ENCODE peak calls at places on chromosomes 4 and X, in seven cellular contexts. R is effector memory CD4-positive, alpha-beta T cell; D is heart left ventricle; B is fibroblast of lung; K is endodermal cell; S is astrocyte; O is RWPE1. C is an unnamed sample.

GRCh38 chrX:124796989-124797388 is 450.6 kb downstream of the SH2D1A start:
- DNase-seq in R (no peak), D (no peak), B (no peak), K (no peak), S (no peak), O (no peak), C (no peak)

GRCh38 chr4:159855731-159856130 is 752.9 kb downstream of the RAPGEF2 start:
- DNase-seq in R (no peak), D (no peak), B (no peak), K (no peak), S (no peak), O (no peak), C (no peak)

GRCh38 chr4:6705638-6706037 is 4.0 kb downstream of the MRFAP1L1 start:
- DNase-seq in R (no peak), D (no peak), B (no peak), K (no peak), S (no peak), O (no peak), C (no peak)

GRCh38 chr4:4935974-4936373 is 76.5 kb downstream of the MSX1 start:
- DNase-seq in R (no peak), D (no peak), B (no peak), K (no peak), S (no peak), O (no peak), C (no peak)

GRCh38 chr4:64857198-64857597 is 447.9 kb upstream of the TECRL start:
- DNase-seq in R (no peak), D (no peak), B (peak; percentile 59), K (no peak), S (peak; percentile 53), O (no peak), C (no peak)

GRCh38 chr4:168743576-168743975 is 246.7 kb downstream of the PALLD start:
- DNase-seq in R (no peak), D (no peak), B (no peak), K (no peak), S (no peak), O (no peak), C (no peak)

GRCh38 chr4:7381890-7382633 is 52.7 kb downstream of the PSAPL1 start:
- DNase-seq in R (no peak), D (peak; percentile 11), B (no peak), K (no peak), S (no peak), O (no peak), C (peak; percentile 38)

GRCh38 chrX:1727531-1728027 is 112.7 kb downstream of the ASMT start:
- DNase-seq in R (no peak), D (no peak), B (peak; percentile 31), K (peak; percentile 82), S (peak; percentile 25), O (peak; percentile 72), C (no peak)

GRCh38 chr4:4395849-4396627 is 9.1 kb downstream of the NSG1 start:
- DNase-seq in R (no peak), D (no peak), B (peak; percentile 19), K (peak; percentile 78), S (peak; percentile 6), O (no peak), C (peak; percentile 54)

GRCh38 chrX:1673337-1673736 is 58.5 kb downstream of the ASMT start:
- DNase-seq in R (no peak), D (no peak), B (no peak), K (peak; percentile 76), S (no peak), O (no peak), C (no peak)

GRCh38 chr4:151772322-151772721 is 11.5 kb upstream of the GATB start:
- DNase-seq in R (no peak), D (no peak), B (no peak), K (no peak), S (no peak), O (no peak), C (no peak)

GRCh38 chr4:152524429-152524828 is 11.5 kb downstream of the FBXW7 start:
- DNase-seq in R (no peak), D (no peak), B (no peak), K (no peak), S (no peak), O (no peak), C (no peak)

GRCh38 chr4:183396187-183396738 is 48.2 kb upstream of the CDKN2AIP start:
- DNase-seq in R (no peak), D (no peak), B (no peak), K (no peak), S (no peak), O (no peak), C (no peak)

GRCh38 chrX:77595848-77596247 is 148.7 kb downstream of the FGF16 start:
- DNase-seq in R (no peak), D (no peak), B (peak; percentile 16), K (no peak), S (peak; percentile 10), O (no peak), C (no peak)

GRCh38 chr4:54879576-54879975 is 221.8 kb downstream of the KIT start:
- DNase-seq in R (no peak), D (no peak), B (peak; percentile 75), K (no peak), S (peak; percentile 68), O (no peak), C (no peak)

GRCh38 chrX:46165411-46165810 is 379.8 kb downstream of the ZNF674 start:
- DNase-seq in R (no peak), D (no peak), B (peak; percentile 90), K (no peak), S (peak; percentile 85), O (peak; percentile 42), C (no peak)

GRCh38 chr4:164011791-164012190 is 517.3 kb downstream of the TMA16 start:
- DNase-seq in R (no peak), D (no peak), B (no peak), K (no peak), S (no peak), O (no peak), C (no peak)

GRCh38 chrX:9327086-9327746 is 137.6 kb upstream of the TBL1X start:
- DNase-seq in R (no peak), D (no peak), B (no peak), K (no peak), S (no peak), O (no peak), C (no peak)

GRCh38 chr4:128524311-128524710 is 236.7 kb upstream of the PGRMC2 start:
- DNase-seq in R (no peak), D (no peak), B (peak; percentile 96), K (no peak), S (peak; percentile 92), O (peak; percentile 74), C (no peak)

GRCh38 chr4:168881754-168882153 is 128.3 kb downstream of the CBR4 start:
- DNase-seq in R (no peak), D (no peak), B (no peak), K (no peak), S (no peak), O (peak; percentile 4), C (no peak)

GRCh38 chr4:139628184-139629012 is 37.2 kb upstream of the MGST2 start:
- DNase-seq in R (no peak), D (no peak), B (no peak), K (peak; percentile 59), S (no peak), O (no peak), C (no peak)

GRCh38 chr4:154720123-154720522 is 23.7 kb upstream of the LRAT start:
- DNase-seq in R (no peak), D (no peak), B (no peak), K (no peak), S (peak; percentile 3), O (peak; percentile 38), C (no peak)

GRCh38 chr4:56468097-56468422 is 643 bp downstream of the SRP72 start:
- DNase-seq in R (no peak), D (no peak), B (peak; percentile 49), K (peak; percentile 73), S (peak; percentile 31), O (peak; percentile 55), C (peak; percentile 16)

GRCh38 chr4:17385403-17385802 is 126.5 kb downstream of the QDPR start:
- DNase-seq in R (no peak), D (no peak), B (peak; percentile 38), K (no peak), S (peak; percentile 10), O (peak; percentile 3), C (no peak)

GRCh38 chr4:7430368-7430964 is 4.3 kb downstream of the PSAPL1 start:
- DNase-seq in R (no peak), D (no peak), B (no peak), K (peak; percentile 86), S (no peak), O (peak; percentile 60), C (peak; percentile 7)

GRCh38 chrX:68832516-68833447 is 4.0 kb downstream of the EFNB1 start:
- DNase-seq in R (no peak), D (no peak), B (no peak), K (peak; percentile 36), S (no peak), O (no peak), C (no peak)
- H3K27ac ChIP-seq in R (no peak overlapping the region), D (peak overlapping the region; percentile 20), B (peak overlapping the region; percentile 23), K (no peak overlapping the region), S (no peak overlapping the region), O (peak overlapping the region; percentile 92), C (no peak overlapping the region)

GRCh38 chr4:123248260-123248659 is 148.3 kb upstream of the SPRY1 start:
- DNase-seq in R (no peak), D (no peak), B (no peak), K (no peak), S (no peak), O (no peak), C (no peak)
- H3K27ac ChIP-seq in R (no peak overlapping the region), D (no peak overlapping the region), B (no peak overlapping the region), K (no peak overlapping the region), S (no peak overlapping the region), O (no peak overlapping the region), C (no peak overlapping the region)

GRCh38 chr4:156290811-156291210 is 337.1 kb upstream of the CTSO start:
- DNase-seq in R (no peak), D (no peak), B (peak; percentile 48), K (no peak), S (peak; percentile 44), O (no peak), C (no peak)
- H3K27ac ChIP-seq in R (no peak overlapping the region), D (no peak overlapping the region), B (no peak overlapping the region), K (no peak overlapping the region), S (peak overlapping the region; percentile 24), O (no peak overlapping the region), C (no peak overlapping the region)

DNA sequence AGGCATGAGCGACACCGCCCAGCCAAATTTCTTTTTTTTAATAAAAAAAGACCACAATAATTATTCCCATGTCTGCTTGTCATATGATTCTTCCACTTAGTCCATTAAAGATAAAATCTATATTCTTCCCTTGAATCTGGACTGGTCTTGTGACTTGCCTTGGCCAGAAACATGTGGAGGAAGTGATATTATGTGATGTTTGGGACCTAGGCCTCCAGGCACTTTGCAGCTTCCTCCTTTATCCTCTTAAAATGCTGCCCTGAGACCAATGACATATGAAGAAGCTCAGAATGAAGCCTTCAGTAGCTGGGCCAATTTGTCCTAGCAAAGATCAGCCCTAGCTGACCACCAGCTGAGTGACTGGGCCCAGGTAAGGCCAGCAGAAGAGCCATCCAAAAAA is 250.0 kb downstream of the INPP4B start:
- DNase-seq in R (no peak), D (no peak), B (no peak), K (no peak), S (no peak), O (no peak), C (no peak)
- H3K27ac ChIP-seq in R (no peak overlapping the region), D (no peak overlapping the region), B (no peak overlapping the region), K (no peak overlapping the region), S (no peak overlapping the region), O (no peak overlapping the region), C (no peak overlapping the region)

GRCh38 chrX:144586756-144587155 is 660.5 kb upstream of the SPANXN1 start:
- DNase-seq in R (no peak), D (no peak), B (no peak), K (no peak), S (no peak), O (no peak), C (no peak)

GRCh38 chrX:144592036-144592435 is 655.3 kb upstream of the SPANXN1 start:
- DNase-seq in R (no peak), D (no peak), B (no peak), K (no peak), S (no peak), O (no peak), C (no peak)
- H3K27ac ChIP-seq in R (no peak overlapping the region), D (no peak overlapping the region), B (no peak overlapping the region), K (no peak overlapping the region), S (no peak overlapping the region), O (no peak overlapping the region), C (no peak overlapping the region)

C was measured in dorsolateral prefrontal cortex.